ENCODE peak calls at places on chromosomes 16 and 17, in six cellular contexts. P is trophoblast cell, F is neuronal stem cell, E is H9, B is H1, R is mesenchymal stem cell. V is an unnamed sample.

GRCh38 chr17:76998839-76999238 is 130.6 kb downstream of the MGAT5B start:
- DNase-seq in R (no peak), B (no peak), F (no peak), E (no peak), P (no peak), V (no peak)

GRCh38 chr16:856811-857210 is 56.3 kb upstream of the GNG13 start:
- DNase-seq in R (no peak), B (no peak), E (no peak), P (no peak), F (no peak), V (no peak)

GRCh38 chr17:69802045-69802740 is 272.8 kb upstream of the KCNJ16 start:
- DNase-seq in E (peak), R (peak), P (no peak), B (peak), F (no peak), V (no peak)

GRCh38 chr16:59385953-59386352 is 651.8 kb upstream of the GOT2 start:
- DNase-seq in R (peak), F (no peak), B (no peak), E (no peak), P (no peak), V (peak)

GRCh38 chr16:51763072-51763658 is 612.1 kb upstream of the SALL1 start:
- DNase-seq in P (no peak), R (peak), B (no peak), F (peak), E (peak), V (no peak)

GRCh38 chr16:50861451-50861850 is 119.6 kb downstream of the CYLD start:
- DNase-seq in E (no peak), F (no peak), R (no peak), P (no peak), B (peak), V (no peak)

GRCh38 chr17:34299918-34300600 is 14.5 kb downstream of the CCL11 start:
- DNase-seq in E (no peak), B (no peak), P (peak), R (peak), F (no peak), V (peak)

GRCh38 chr16:59698341-59698979 is 964.3 kb upstream of the GOT2 start:
- DNase-seq in E (no peak), B (no peak), R (no peak), P (no peak), F (no peak), V (peak)

GRCh38 chr16:23280483-23280967 is 21.6 kb upstream of the SCNN1B start:
- DNase-seq in B (no peak), E (no peak), P (no peak), R (no peak), F (no peak), V (no peak)

GRCh38 chr16:65743558-65743957 is 621.7 kb upstream of the CDH11 start:
- DNase-seq in B (no peak), E (no peak), R (no peak), P (no peak), F (no peak), V (no peak)

GRCh38 chr16:65749566-65749965 is 616.9 kb upstream of the CDH5 start:
- DNase-seq in R (no peak), E (no peak), P (no peak), B (no peak), F (no peak), V (no peak)

GRCh38 chr16:65744401-65744800 is 622.1 kb upstream of the CDH5 start:
- DNase-seq in E (no peak), B (no peak), P (no peak), F (no peak), R (no peak), V (no peak)

GRCh38 chr16:65746941-65747340 is 619.5 kb upstream of the CDH5 start:
- DNase-seq in R (no peak), P (no peak), F (no peak), E (no peak), B (no peak), V (no peak)

GRCh38 chr16:65745201-65745600 is 621.3 kb upstream of the CDH5 start:
- DNase-seq in F (no peak), E (no peak), R (peak), B (no peak), P (no peak), V (no peak)
- H3K23ac ChIP-seq in F (no peak), E (no peak), R (no peak), B (no peak), P (no peak), V (no peak)

GRCh38 chr16:4123617-4124300 is 7.5 kb upstream of the ADCY9 start:
- DNase-seq in F (no peak), R (peak), P (peak), B (no peak), E (no peak), V (peak)
- H4K91ac ChIP-seq in F (no peak), R (no peak), P (no peak), B (no peak), E (no peak), V (peak)

GRCh38 chr17:41967921-41968578 is 1.5 kb downstream of the CNP start:
- DNase-seq in B (no peak), F (no peak), P (no peak), R (no peak), E (no peak), V (no peak)
- H3K9ac ChIP-seq in B (no peak), F (peak), P (no peak), R (peak), E (no peak), V (peak)

GRCh38 chr17:1724869-1725641 is 551 bp downstream of the WDR81 start:
- DNase-seq in P (no peak), E (no peak), F (no peak), R (no peak), B (peak), V (no peak)

GRCh38 chr17:1726626-1727257 is 2.2 kb downstream of the WDR81 start:
- DNase-seq in F (no peak), R (no peak), E (no peak), P (no peak), B (no peak), V (no peak)

GRCh38 chr17:1724351-1724868 is at the start of gene WDR81:
- DNase-seq in R (peak), E (peak), P (peak), F (peak), B (peak), V (peak)

GRCh38 chr17:1727258-1727789 is 2.8 kb downstream of the WDR81 start:
- DNase-seq in E (no peak), R (no peak), P (no peak), F (no peak), B (no peak), V (no peak)

DNA sequence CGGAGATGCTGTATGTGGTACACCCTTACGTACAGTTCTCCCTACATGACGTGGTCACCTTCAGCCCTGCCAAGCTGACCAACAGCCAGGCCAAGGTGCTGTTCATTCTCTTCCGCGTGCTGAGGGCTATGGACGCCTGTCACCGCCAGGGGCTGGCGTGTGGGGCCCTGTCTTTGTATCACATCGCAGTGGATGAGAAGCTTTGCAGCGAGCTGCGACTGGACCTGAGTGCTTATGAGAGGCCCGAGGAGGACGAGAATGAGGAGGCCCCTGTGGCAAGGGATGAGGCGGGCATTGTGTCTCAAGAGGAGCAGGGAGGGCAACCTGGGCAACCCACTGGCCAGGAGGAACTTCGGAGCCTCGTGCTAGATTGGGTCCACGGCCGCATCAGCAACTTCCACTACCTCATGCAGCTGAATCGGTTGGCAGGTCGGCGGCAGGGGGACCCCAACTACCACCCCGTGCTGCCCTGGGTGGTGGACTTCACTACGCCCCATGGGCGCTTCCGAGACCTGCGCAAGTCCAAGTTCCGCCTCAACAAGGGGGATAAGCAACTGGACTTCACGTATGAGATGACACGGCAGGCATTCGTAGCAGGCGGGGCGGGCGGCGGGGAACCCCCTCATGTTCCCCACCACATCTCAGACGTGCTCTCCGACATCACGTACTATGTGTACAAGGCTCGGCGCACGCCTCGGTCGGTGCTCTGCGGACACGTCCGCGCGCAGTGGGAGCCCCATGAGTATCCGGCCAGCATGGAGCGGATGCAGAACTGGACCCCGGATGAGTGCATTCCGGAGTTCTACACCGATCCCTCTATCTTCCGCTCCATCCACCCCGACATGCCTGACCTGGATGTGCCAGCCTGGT is 1.4 kb downstream of the WDR81 start:
- DNase-seq in E (no peak), B (no peak), P (no peak), R (no peak), F (no peak), V (no peak)
- H3K23ac ChIP-seq in E (no peak), B (no peak), P (no peak), R (no peak), F (no peak), V (no peak)

GRCh38 chr17:82492647-82493516 is 26.6 kb upstream of the FOXK2 start:
- DNase-seq in F (no peak), P (no peak), R (peak), B (no peak), E (no peak), V (peak)
- H4K91ac ChIP-seq in F (no peak), P (no peak), R (peak), B (no peak), E (no peak), V (peak)

GRCh38 chr16:2981899-2982250 is 1.6 kb upstream of the PKMYT1 start:
- DNase-seq in R (no peak), F (no peak), B (no peak), E (no peak), P (no peak), V (no peak)
- H3K9ac ChIP-seq in R (no peak), F (no peak), B (no peak), E (no peak), P (no peak), V (no peak)

GRCh38 chr17:1180958-1181768 is 1.4 kb upstream of the ABR start:
- DNase-seq in E (peak), R (no peak), B (peak), P (no peak), F (no peak), V (no peak)
- H3K23ac ChIP-seq in E (no peak), R (no peak), B (no peak), P (no peak), F (peak), V (no peak)

V was measured in IMR-90.